ENCODE peak calls at places on chromosomes 1 and 21, in eight cellular contexts. M is hepatocyte, Y is H1, S is heart right ventricle, U is substantia nigra, N is thoracic aorta, G is left ventricle myocardium inferior, J is H9. X is an unnamed sample.

GRCh38 chr1:143699115-143699514 is 272.7 kb downstream of the FAM72C start:
- DNase-seq in M (no peak), Y (no peak), S (no peak), U (no peak), N (no peak), G (no peak), J (no peak), X (no peak)

GRCh38 chr1:41537788-41538351 is 53.4 kb upstream of the EDN2 start:
- DNase-seq in M (peak), Y (no peak), S (peak), U (no peak), N (peak), G (peak), J (no peak), X (peak)

GRCh38 chr1:115302390-115302961 is 35.6 kb downstream of the NGF start:
- DNase-seq in M (peak), Y (no peak), S (no peak), U (no peak), N (no peak), G (no peak), J (no peak), X (no peak)

GRCh38 chr1:18901952-18902522 is 318 bp downstream of the ALDH4A1 start:
- DNase-seq in M (no peak), Y (no peak), S (no peak), U (no peak), N (no peak), G (peak), J (no peak), X (no peak)

GRCh38 chr21:45891388-45892155 is 90.0 kb upstream of the COL6A1 start:
- DNase-seq in M (no peak), Y (no peak), S (no peak), U (no peak), N (no peak), G (no peak), J (no peak), X (peak)

GRCh38 chr1:248111157-248111556 is 16.2 kb downstream of the OR2L13 start:
- DNase-seq in M (no peak), Y (no peak), S (no peak), U (no peak), N (no peak), G (no peak), J (no peak), X (no peak)

GRCh38 chr1:247367786-247368342 is 36.2 kb upstream of the ZNF496 start:
- DNase-seq in M (no peak), Y (no peak), S (no peak), U (no peak), N (no peak), G (no peak), J (no peak), X (no peak)

GRCh38 chr1:210654176-210654786 is 325.6 kb downstream of the HHAT start:
- DNase-seq in M (no peak), Y (no peak), S (no peak), U (no peak), N (no peak), G (no peak), J (no peak), X (no peak)

GRCh38 chr1:27592600-27593340 is 11.2 kb downstream of the AHDC1 start:
- DNase-seq in M (no peak), Y (no peak), S (no peak), U (no peak), N (no peak), G (no peak), J (peak), X (no peak)

GRCh38 chr1:40449684-40450490 is at the start of gene ZFP69B:
- DNase-seq in M (peak), Y (peak), S (peak), U (peak), N (peak), G (peak), J (peak), X (peak)

GRCh38 chr1:221437171-221437570 is 304.7 kb downstream of the DUSP10 start:
- DNase-seq in M (no peak), Y (no peak), S (no peak), U (no peak), N (no peak), G (no peak), J (no peak), X (no peak)

GRCh38 chr1:24743404-24744211 is 1.6 kb upstream of the CLIC4 start:
- DNase-seq in M (peak), Y (no peak), S (no peak), U (no peak), N (no peak), G (no peak), J (peak), X (no peak)

GRCh38 chr1:231770776-231771175 is 144.2 kb downstream of the DISC1 start:
- DNase-seq in M (no peak), Y (no peak), S (no peak), U (no peak), N (no peak), G (no peak), J (no peak), X (no peak)

GRCh38 chr21:46549650-46550049 is 55.2 kb downstream of the S100B start:
- DNase-seq in M (no peak), Y (no peak), S (no peak), U (no peak), N (no peak), G (no peak), J (no peak), X (no peak)

GRCh38 chr21:42652527-42653491 is 612 bp upstream of the PDE9A start:
- DNase-seq in M (peak), Y (no peak), S (peak), U (peak), N (no peak), G (peak), J (peak), X (peak)

GRCh38 chr21:45323487-45324380 is 36.0 kb upstream of the POFUT2 start:
- DNase-seq in M (no peak), Y (no peak), S (peak), U (no peak), N (peak), G (peak), J (no peak), X (peak)

GRCh38 chr1:150109567-150109966 is 40.1 kb upstream of the PLEKHO1 start:
- DNase-seq in M (no peak), Y (no peak), S (no peak), U (no peak), N (no peak), G (no peak), J (no peak), X (no peak)

GRCh38 chr1:109501644-109502367 is 7.7 kb downstream of the AMIGO1 start:
- DNase-seq in M (no peak), Y (no peak), S (no peak), U (no peak), N (no peak), G (no peak), J (no peak), X (peak)

GRCh38 chr1:216190438-216190837 is 232.8 kb downstream of the USH2A start:
- DNase-seq in M (no peak), Y (no peak), S (no peak), U (no peak), N (no peak), G (no peak), J (no peak), X (no peak)

GRCh38 chr1:36083635-36084501 is at the start of gene TEKT2:
- DNase-seq in M (peak), Y (no peak), S (no peak), U (peak), N (no peak), G (no peak), J (peak), X (peak)

GRCh38 chr1:221097479-221098281 is 218.4 kb downstream of the HLX start:
- DNase-seq in M (peak), Y (no peak), S (no peak), U (no peak), N (no peak), G (no peak), J (no peak), X (no peak)

GRCh38 chr1:216686860-216687545 is 36.2 kb downstream of the ESRRG start:
- DNase-seq in M (peak), Y (no peak), S (no peak), U (no peak), N (no peak), G (no peak), J (peak), X (no peak)

GRCh38 chr1:114040273-114041043 is 61.2 kb downstream of the OLFML3 start:
- DNase-seq in M (no peak), Y (no peak), S (no peak), U (no peak), N (no peak), G (no peak), J (no peak), X (no peak)

GRCh38 chr1:56578664-56578962 is 750 bp downstream of the PLPP3 start:
- DNase-seq in M (peak), Y (no peak), S (peak), U (peak), N (no peak), G (no peak), J (no peak), X (peak)

GRCh38 chr1:115666702-115667101 is 24.9 kb downstream of the VANGL1 start:
- DNase-seq in M (no peak), Y (no peak), S (peak), U (peak), N (no peak), G (peak), J (no peak), X (no peak)

GRCh38 chr1:156767101-156767878 is at the start of gene PRCC:
- DNase-seq in M (peak), Y (peak), S (peak), U (peak), N (peak), G (peak), J (peak), X (peak)

GRCh38 chr1:193766329-193766728 is 579.9 kb upstream of the B3GALT2 start:
- DNase-seq in M (no peak), Y (peak), S (no peak), U (no peak), N (no peak), G (no peak), J (peak), X (no peak)

GRCh38 chr1:201348211-201348566 is 29.3 kb downstream of the TNNT2 start:
- DNase-seq in M (peak), Y (peak), S (no peak), U (no peak), N (no peak), G (no peak), J (peak), X (no peak)

GRCh38 chr21:33661146-33661545 is 18.8 kb downstream of the ITSN1 start:
- DNase-seq in M (no peak), Y (no peak), S (no peak), U (no peak), N (no peak), G (no peak), J (no peak), X (no peak)

GRCh38 chr1:162724583-162725120 is 65.8 kb upstream of the HSD17B7 start:
- DNase-seq in M (no peak), Y (no peak), S (no peak), U (no peak), N (no peak), G (no peak), J (no peak), X (no peak)

GRCh38 chr1:61334718-61335589 is 252.6 kb downstream of the NFIA start:
- DNase-seq in M (peak), Y (no peak), S (peak), U (no peak), N (peak), G (peak), J (no peak), X (no peak)

GRCh38 chr1:231091853-231092301 is 51.8 kb upstream of the FAM89A start:
- DNase-seq in M (peak), Y (peak), S (peak), U (no peak), N (no peak), G (no peak), J (peak), X (no peak)

GRCh38 chr1:77605246-77606026 is 77.0 kb downstream of the ZZZ3 start:
- DNase-seq in M (peak), Y (no peak), S (peak), U (peak), N (no peak), G (peak), J (no peak), X (no peak)

GRCh38 chr1:220007438-220007837 is 38.9 kb downstream of the EPRS1 start:
- DNase-seq in M (no peak), Y (no peak), S (no peak), U (no peak), N (no peak), G (no peak), J (no peak), X (no peak)

GRCh38 chr21:39193380-39193779 is 10.1 kb upstream of the PSMG1 start:
- DNase-seq in M (no peak), Y (no peak), S (no peak), U (no peak), N (no peak), G (no peak), J (no peak), X (no peak)

GRCh38 chr21:39196310-39196709 is 13.1 kb upstream of the PSMG1 start:
- DNase-seq in M (no peak), Y (no peak), S (no peak), U (no peak), N (no peak), G (no peak), J (no peak), X (no peak)

GRCh38 chr21:39196838-39197237 is 13.6 kb upstream of the PSMG1 start:
- DNase-seq in M (no peak), Y (no peak), S (no peak), U (no peak), N (no peak), G (no peak), J (no peak), X (no peak)

DNA sequence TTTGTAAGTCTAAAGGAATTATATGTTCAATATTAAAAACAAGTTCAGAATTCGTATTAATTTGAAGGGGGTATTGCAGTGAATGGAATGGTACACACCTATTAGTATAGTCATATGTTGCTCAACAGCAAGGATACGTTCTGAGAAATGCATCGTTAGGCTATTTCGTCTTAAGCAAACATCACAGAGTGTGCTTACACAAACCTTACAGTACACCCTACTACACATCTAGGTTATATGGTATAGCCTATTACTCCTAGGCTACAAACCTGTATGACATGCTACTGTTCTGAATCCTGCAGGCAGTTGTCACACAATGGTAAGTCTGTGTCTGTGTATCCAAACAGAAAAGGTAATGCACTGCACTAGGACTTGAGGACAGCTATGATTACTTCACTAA is 14.2 kb upstream of the PSMG1 start:
- DNase-seq in M (no peak), Y (no peak), S (no peak), U (no peak), N (no peak), G (no peak), J (no peak), X (no peak)
- H3K27ac ChIP-seq in M (peak), Y (no peak), S (no peak), U (no peak), N (no peak), G (no peak), J (no peak), X (no peak)

DNA sequence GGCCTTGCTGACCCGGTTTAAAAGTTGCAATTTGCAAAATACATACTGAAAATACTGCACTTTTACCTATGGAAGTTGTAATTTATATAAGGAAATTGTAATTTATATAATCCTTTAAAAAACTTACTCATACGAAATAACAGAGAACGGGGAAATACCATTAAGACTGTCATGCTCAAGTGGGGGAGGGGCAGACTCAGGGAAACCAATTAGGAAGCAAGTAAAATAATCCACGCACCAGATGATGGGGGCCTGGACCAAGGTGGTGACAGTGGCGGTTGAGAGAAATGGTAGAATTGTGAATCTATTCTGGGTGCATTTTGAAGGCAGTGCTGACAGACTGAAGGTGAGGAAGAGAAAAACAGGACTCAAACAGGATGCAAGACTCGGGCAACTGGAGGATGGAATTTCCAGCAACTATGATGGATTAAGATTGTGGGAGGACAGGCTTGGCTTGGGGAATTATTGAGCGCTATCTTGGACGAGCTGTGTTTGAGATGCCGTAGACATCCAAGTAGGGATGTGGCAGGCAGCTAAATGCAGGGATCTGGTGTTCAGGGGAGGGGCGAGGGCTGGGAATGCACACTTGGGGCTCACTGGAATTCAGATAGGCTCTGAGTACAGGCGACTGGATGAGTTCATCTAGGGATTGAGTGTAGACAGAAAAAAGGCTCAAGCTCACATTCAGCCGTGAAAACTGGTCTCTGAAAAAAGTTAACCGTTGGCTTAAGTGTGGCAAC is 1.0 kb downstream of the LCA5L start:
- DNase-seq in M (peak), Y (no peak), S (no peak), U (no peak), N (no peak), G (no peak), J (no peak), X (no peak)
- H3K27ac ChIP-seq in M (peak), Y (no peak), S (peak), U (no peak), N (peak), G (peak), J (no peak), X (peak)

GRCh38 chr1:182617734-182618288 is 13.6 kb upstream of the RGS16 start:
- DNase-seq in M (no peak), Y (no peak), S (no peak), U (no peak), N (no peak), G (no peak), J (no peak), X (no peak)
- H3K27ac ChIP-seq in M (no peak), Y (no peak), S (no peak), U (no peak), N (peak), G (peak), J (no peak), X (no peak)

GRCh38 chr1:54988975-54989374 is 8.5 kb downstream of the TMEM61 start:
- DNase-seq in M (no peak), Y (no peak), S (no peak), U (no peak), N (no peak), G (no peak), J (no peak), X (no peak)
- H3K27ac ChIP-seq in M (no peak), Y (no peak), S (no peak), U (no peak), N (no peak), G (no peak), J (no peak), X (no peak)

DNA sequence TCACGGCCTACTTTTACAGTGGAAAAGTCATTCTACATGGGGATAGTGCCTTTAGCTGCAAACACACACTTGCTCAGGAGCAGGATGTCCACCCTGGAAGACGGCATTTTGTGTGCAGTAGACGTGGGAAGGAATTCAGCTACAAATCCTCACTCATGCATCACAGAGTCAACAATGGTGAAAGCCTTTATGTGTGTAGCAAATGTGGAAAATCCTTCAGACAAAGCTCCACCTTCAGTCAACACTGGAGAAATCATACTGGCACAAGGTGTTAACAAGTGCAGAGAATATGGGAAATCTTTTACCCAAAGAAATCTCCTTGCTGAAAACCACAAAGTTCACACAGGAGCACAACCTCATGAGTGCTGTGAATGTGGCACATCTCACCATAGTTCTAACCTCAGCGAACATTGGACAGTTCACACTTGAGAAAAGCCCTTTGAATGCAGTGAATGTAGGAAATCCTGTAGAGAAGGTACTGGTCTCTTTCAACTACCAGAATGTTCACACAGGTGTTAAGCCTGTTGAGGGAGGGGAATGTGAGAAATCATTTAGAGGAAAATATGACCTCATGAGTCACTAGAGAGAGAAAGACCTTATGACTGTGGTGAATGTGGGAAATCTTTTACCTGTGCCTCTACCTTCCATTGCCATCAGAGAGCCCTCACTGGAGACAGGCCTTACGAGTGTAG is 101.8 kb downstream of the PTGS2 start:
- DNase-seq in M (peak), Y (no peak), S (no peak), U (no peak), N (no peak), G (no peak), J (no peak), X (no peak)
- H3K27ac ChIP-seq in M (peak), Y (no peak), S (no peak), U (no peak), N (no peak), G (no peak), J (no peak), X (peak)

GRCh38 chr1:59393211-59394180 is 96.6 kb downstream of the FGGY start:
- DNase-seq in M (peak), Y (no peak), S (peak), U (peak), N (peak), G (peak), J (no peak), X (no peak)

GRCh38 chr1:59394706-59395417 is 98.0 kb downstream of the FGGY start:
- DNase-seq in M (no peak), Y (no peak), S (no peak), U (no peak), N (no peak), G (no peak), J (no peak), X (no peak)

GRCh38 chr1:59389847-59390246 is 93.0 kb downstream of the FGGY start:
- DNase-seq in M (no peak), Y (no peak), S (no peak), U (no peak), N (no peak), G (no peak), J (no peak), X (no peak)

GRCh38 chr1:59390307-59390706 is 93.4 kb downstream of the FGGY start:
- DNase-seq in M (no peak), Y (no peak), S (no peak), U (no peak), N (no peak), G (no peak), J (no peak), X (no peak)

GRCh38 chr1:59391216-59392179 is 94.6 kb downstream of the FGGY start:
- DNase-seq in M (no peak), Y (no peak), S (no peak), U (no peak), N (no peak), G (no peak), J (no peak), X (no peak)
- H3K27ac ChIP-seq in M (peak), Y (no peak), S (peak), U (no peak), N (peak), G (peak), J (no peak), X (no peak)

GRCh38 chr1:34851431-34852105 is 8.0 kb downstream of the SMIM12 start:
- DNase-seq in M (no peak), Y (no peak), S (peak), U (peak), N (peak), G (peak), J (no peak), X (no peak)
- H3K27ac ChIP-seq in M (no peak), Y (no peak), S (peak), U (no peak), N (peak), G (peak), J (no peak), X (no peak)